ENCODE peak calls at places on chromosomes 4 and X, in six cellular contexts. N is suprapubic skin, C is kidney, S is mammary epithelial cell, X is IMR-90, V is GM23248. K is an unnamed sample. For H3K4me1, the result is how much of the 10 kb centered on the place peaks cover.

GRCh38 chrX:110915120-110915519 is 119.5 kb upstream of the CHRDL1 start:
- DNase-seq in N (no peak), C (no peak), S (peak), X (peak), V (peak), K (no peak)

GRCh38 chr4:140239311-140239710 is 85.3 kb upstream of the MAML3 start:
- DNase-seq in N (no peak), C (no peak), S (no peak), X (no peak), V (no peak), K (no peak)

GRCh38 chr4:185108185-185108584 is 34.9 kb upstream of the SLC25A4 start:
- DNase-seq in N (no peak), C (no peak), S (no peak), X (no peak), V (no peak), K (no peak)

GRCh38 chr4:152478456-152479237 is 57.2 kb downstream of the FBXW7 start:
- DNase-seq in N (no peak), C (no peak), S (no peak), X (peak), V (no peak), K (no peak)

GRCh38 chr4:6200011-6200921 is at the start of gene JAKMIP1:
- DNase-seq in N (no peak), C (peak), S (peak), X (peak), V (peak), K (peak)

GRCh38 chrX:134908235-134908834 is 82.5 kb upstream of the SMIM10 start:
- DNase-seq in N (no peak), C (no peak), S (peak), X (peak), V (peak), K (no peak)

GRCh38 chrX:1727531-1728027 is 112.7 kb downstream of the ASMT start:
- DNase-seq in N (no peak), C (no peak), S (peak), X (no peak), V (peak), K (no peak)

GRCh38 chrX:97842468-97843199 is 958.9 kb downstream of the RPA4 start:
- DNase-seq in N (no peak), C (peak), S (no peak), X (no peak), V (no peak), K (no peak)

GRCh38 chr4:94766856-94767255 is 9.1 kb downstream of the BMPR1B start:
- DNase-seq in N (no peak), C (no peak), S (peak), X (peak), V (peak), K (no peak)

GRCh38 chr4:141432000-141432712 is 204.2 kb upstream of the IL15 start:
- DNase-seq in N (no peak), C (no peak), S (peak), X (peak), V (peak), K (no peak)

GRCh38 chr4:22439947-22440346 is 75.9 kb downstream of the ADGRA3 start:
- DNase-seq in N (no peak), C (no peak), S (no peak), X (no peak), V (no peak), K (no peak)
- H3K4me1 ChIP-seq in N (under half), C (under half), S (under half), X (under half), V (under half), K (under half)

GRCh38 chrX:153827903-153828302 is 2.4 kb downstream of the PDZD4 start:
- DNase-seq in N (no peak), C (no peak), S (no peak), X (no peak), V (no peak), K (no peak)
- H3K4me3 ChIP-seq in N (no peak), C (no peak), S (no peak), X (no peak), V (no peak), K (no peak)

DNA sequence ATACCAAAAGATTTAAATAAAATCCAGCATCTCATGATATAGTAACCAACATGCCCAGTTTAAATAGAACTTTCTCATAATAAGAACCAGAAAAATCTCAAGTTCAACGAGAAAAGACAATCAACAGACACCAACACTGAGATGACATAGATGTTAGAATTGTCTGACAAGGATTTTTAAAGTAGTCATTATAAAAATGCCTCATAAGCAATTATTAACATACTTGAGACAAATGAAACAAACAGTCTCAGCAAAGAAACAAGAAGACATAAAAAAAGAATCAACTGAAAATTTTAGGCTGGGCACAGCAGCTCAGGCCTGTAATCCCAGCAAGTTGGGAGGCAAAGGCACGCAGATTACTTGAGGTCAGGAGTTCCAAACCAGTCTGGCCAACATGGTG is 118.1 kb downstream of the FGF16 start:
- DNase-seq in N (no peak), C (no peak), S (no peak), X (no peak), V (no peak), K (no peak)
- H3K4me1 ChIP-seq in N (under half), C (under half), S (under half), X (under half), V (under half), K (under half)

GRCh38 chr4:53321988-53322289 is 43.9 kb downstream of the SCFD2 start:
- DNase-seq in N (no peak), C (no peak), S (no peak), X (no peak), V (no peak), K (no peak)

GRCh38 chr4:53326535-53326934 is 39.3 kb downstream of the SCFD2 start:
- DNase-seq in N (no peak), C (no peak), S (no peak), X (no peak), V (no peak), K (no peak)

GRCh38 chr4:53322696-53323095 is 43.2 kb downstream of the SCFD2 start:
- DNase-seq in N (no peak), C (no peak), S (no peak), X (no peak), V (no peak), K (no peak)

GRCh38 chr4:53321151-53321987 is 44.5 kb downstream of the SCFD2 start:
- DNase-seq in N (no peak), C (no peak), S (peak), X (peak), V (peak), K (no peak)
- H3K4me3 ChIP-seq in N (no peak), C (no peak), S (peak), X (peak), V (peak), K (no peak)

GRCh38 chrX:88603237-88603636 is 143.8 kb upstream of the CPXCR1 start:
- DNase-seq in N (no peak), C (no peak), S (no peak), X (no peak), V (no peak), K (no peak)

GRCh38 chrX:88604433-88605221 is 142.4 kb upstream of the CPXCR1 start:
- DNase-seq in N (no peak), C (no peak), S (no peak), X (no peak), V (no peak), K (no peak)

DNA sequence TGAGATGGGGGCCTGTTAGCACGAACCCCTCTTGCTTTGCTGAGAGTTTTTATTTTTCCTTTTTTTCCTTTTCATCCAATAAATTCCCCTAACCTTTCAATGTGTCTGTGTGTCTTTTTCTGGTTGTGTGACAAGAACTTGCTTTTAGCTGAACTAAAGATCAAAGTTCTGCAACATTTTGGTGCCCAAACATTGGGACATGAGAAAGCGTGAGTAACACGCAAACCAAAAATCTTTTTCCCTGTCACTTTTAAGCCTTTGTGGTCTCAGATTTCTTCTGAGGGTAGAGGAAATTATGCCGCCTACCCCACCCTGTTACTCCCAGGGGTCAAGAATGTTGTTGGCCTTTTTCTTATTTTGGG is 141.8 kb upstream of the CPXCR1 start:
- DNase-seq in N (no peak), C (no peak), S (no peak), X (no peak), V (no peak), K (no peak)
- H3K4me1 ChIP-seq in N (under half), C (under half), S (under half), X (under half), V (under half), K (under half)

K was measured in upper lobe of right lung.